ENCODE peak calls at places on chromosomes 2 and 18, in five cellular contexts. One of them, this sample, is unnamed.

GRCh38 chr18:3012306-3012919 is 531 bp downstream of the LPIN2 start:
- DNase-seq in kidney glomerular epithelial cell: no peak
- DNase-seq in anterior cingulate cortex: peak
- DNase-seq in adipocyte: peak
- DNase-seq in NCI-H2029: no peak
- DNase-seq in this sample: peak

GRCh38 chr18:40249390-40250080 is 1705.5 kb upstream of the PIK3C3 start:
- DNase-seq in kidney glomerular epithelial cell: no peak
- DNase-seq in anterior cingulate cortex: no peak
- DNase-seq in adipocyte: no peak
- DNase-seq in NCI-H2029: no peak
- DNase-seq in this sample: no peak

GRCh38 chr2:191202881-191203397 is 42.3 kb upstream of the MYO1B start:
- DNase-seq in kidney glomerular epithelial cell: no peak
- DNase-seq in anterior cingulate cortex: no peak
- DNase-seq in adipocyte: peak
- DNase-seq in NCI-H2029: no peak
- DNase-seq in this sample: no peak

GRCh38 chr2:169815849-169816248 is 8.9 kb downstream of the METTL5 start:
- DNase-seq in kidney glomerular epithelial cell: peak
- DNase-seq in anterior cingulate cortex: no peak
- DNase-seq in adipocyte: peak
- DNase-seq in NCI-H2029: no peak
- DNase-seq in this sample: no peak

GRCh38 chr2:220550995-220551702 is 923.7 kb downstream of the SLC4A3 start:
- DNase-seq in kidney glomerular epithelial cell: no peak
- DNase-seq in anterior cingulate cortex: no peak
- DNase-seq in adipocyte: peak
- DNase-seq in NCI-H2029: no peak
- DNase-seq in this sample: no peak

GRCh38 chr2:53312181-53312580 is 455.4 kb upstream of the CHAC2 start:
- DNase-seq in kidney glomerular epithelial cell: no peak
- DNase-seq in anterior cingulate cortex: no peak
- DNase-seq in adipocyte: no peak
- DNase-seq in NCI-H2029: no peak
- DNase-seq in this sample: no peak

GRCh38 chr2:134601266-134601665 is 117.5 kb downstream of the TMEM163 start:
- DNase-seq in kidney glomerular epithelial cell: no peak
- DNase-seq in anterior cingulate cortex: no peak
- DNase-seq in adipocyte: no peak
- DNase-seq in NCI-H2029: no peak
- DNase-seq in this sample: no peak

GRCh38 chr2:144020047-144020446 is 499.9 kb downstream of the ZEB2 start:
- DNase-seq in kidney glomerular epithelial cell: no peak
- DNase-seq in anterior cingulate cortex: no peak
- DNase-seq in adipocyte: no peak
- DNase-seq in NCI-H2029: no peak
- DNase-seq in this sample: no peak

GRCh38 chr2:234240917-234241316 is 190.4 kb downstream of the SPP2 start:
- DNase-seq in kidney glomerular epithelial cell: peak
- DNase-seq in anterior cingulate cortex: no peak
- DNase-seq in adipocyte: no peak
- DNase-seq in NCI-H2029: no peak
- DNase-seq in this sample: no peak

GRCh38 chr2:134446431-134447091 is 192.7 kb downstream of the MGAT5 start:
- DNase-seq in kidney glomerular epithelial cell: no peak
- DNase-seq in anterior cingulate cortex: peak
- DNase-seq in adipocyte: peak
- DNase-seq in NCI-H2029: no peak
- DNase-seq in this sample: no peak

GRCh38 chr2:223976635-223977226 is 19.5 kb downstream of the MRPL44 start:
- DNase-seq in kidney glomerular epithelial cell: no peak
- DNase-seq in anterior cingulate cortex: no peak
- DNase-seq in adipocyte: peak
- DNase-seq in NCI-H2029: no peak
- DNase-seq in this sample: no peak

GRCh38 chr2:86371482-86372002 is 34.1 kb upstream of the REEP1 start:
- DNase-seq in kidney glomerular epithelial cell: no peak
- DNase-seq in anterior cingulate cortex: no peak
- DNase-seq in adipocyte: no peak
- DNase-seq in NCI-H2029: no peak
- DNase-seq in this sample: no peak

GRCh38 chr2:8488001-8488738 is 193.7 kb upstream of the ID2 start:
- DNase-seq in kidney glomerular epithelial cell: no peak
- DNase-seq in anterior cingulate cortex: peak
- DNase-seq in adipocyte: peak
- DNase-seq in NCI-H2029: no peak
- DNase-seq in this sample: peak

GRCh38 chr2:194166818-194167217 is 1490.2 kb upstream of the SLC39A10 start:
- DNase-seq in kidney glomerular epithelial cell: peak
- DNase-seq in anterior cingulate cortex: no peak
- DNase-seq in adipocyte: peak
- DNase-seq in NCI-H2029: peak
- DNase-seq in this sample: peak

GRCh38 chr2:222671259-222672067 is at the start of gene MOGAT1:
- DNase-seq in kidney glomerular epithelial cell: no peak
- DNase-seq in anterior cingulate cortex: peak
- DNase-seq in adipocyte: peak
- DNase-seq in NCI-H2029: no peak
- DNase-seq in this sample: peak

GRCh38 chr2:240130393-240131195 is 5.5 kb downstream of the COPS9 start:
- DNase-seq in kidney glomerular epithelial cell: no peak
- DNase-seq in anterior cingulate cortex: no peak
- DNase-seq in adipocyte: no peak
- DNase-seq in NCI-H2029: no peak
- DNase-seq in this sample: no peak

GRCh38 chr2:9206991-9207640 is 504 bp downstream of the ASAP2 start:
- DNase-seq in kidney glomerular epithelial cell: no peak
- DNase-seq in anterior cingulate cortex: peak
- DNase-seq in adipocyte: no peak
- DNase-seq in NCI-H2029: peak
- DNase-seq in this sample: peak